ENCODE peak calls at places on chromosome 9, in four cellular contexts. One of them, this sample, is unnamed.

GRCh38 chr9:72807765-72808445 is 144.9 kb downstream of the ALDH1A1 start:
- DNase-seq in activated effector memory CD4-positive, alpha-beta T cell treated with Interleukin-2 at 50 U/mL for 16 hours: no peak
- DNase-seq in GDM1: no peak
- DNase-seq in stimulated activated CD4-positive, alpha-beta T cell treated with anti-CD3 and anti-CD28 coated beads, Interleukin-2, amount 100 ng/mL, for 4 hours: no peak
- DNase-seq in this sample: no peak

GRCh38 chr9:128787583-128788156 is 617 bp downstream of the TBC1D13 start:
- DNase-seq in activated effector memory CD4-positive, alpha-beta T cell treated with Interleukin-2 at 50 U/mL for 16 hours: no peak
- DNase-seq in stimulated activated CD4-positive, alpha-beta T cell treated with anti-CD3 and anti-CD28 coated beads, Interleukin-2, amount 100 ng/mL, for 4 hours: no peak
- DNase-seq in GDM1: no peak
- DNase-seq in this sample: no peak

GRCh38 chr9:37025381-37026084 is 8.5 kb downstream of the PAX5 start:
- DNase-seq in activated effector memory CD4-positive, alpha-beta T cell treated with Interleukin-2 at 50 U/mL for 16 hours: no peak
- DNase-seq in GDM1: no peak
- DNase-seq in stimulated activated CD4-positive, alpha-beta T cell treated with anti-CD3 and anti-CD28 coated beads, Interleukin-2, amount 100 ng/mL, for 4 hours: no peak
- DNase-seq in this sample: no peak

GRCh38 chr9:14780251-14780650 is 57.7 kb upstream of the CER1 start:
- DNase-seq in activated effector memory CD4-positive, alpha-beta T cell treated with Interleukin-2 at 50 U/mL for 16 hours: no peak
- DNase-seq in stimulated activated CD4-positive, alpha-beta T cell treated with anti-CD3 and anti-CD28 coated beads, Interleukin-2, amount 100 ng/mL, for 4 hours: no peak
- DNase-seq in GDM1: no peak
- DNase-seq in this sample: no peak

GRCh38 chr9:72982161-72982799 is 29.4 kb upstream of the ALDH1A1 start:
- DNase-seq in GDM1: no peak
- DNase-seq in activated effector memory CD4-positive, alpha-beta T cell treated with Interleukin-2 at 50 U/mL for 16 hours: no peak
- DNase-seq in stimulated activated CD4-positive, alpha-beta T cell treated with anti-CD3 and anti-CD28 coated beads, Interleukin-2, amount 100 ng/mL, for 4 hours: no peak
- DNase-seq in this sample: no peak

GRCh38 chr9:37555786-37556185 is 20.4 kb downstream of the FBXO10 start:
- DNase-seq in stimulated activated CD4-positive, alpha-beta T cell treated with anti-CD3 and anti-CD28 coated beads, Interleukin-2, amount 100 ng/mL, for 4 hours: no peak
- DNase-seq in activated effector memory CD4-positive, alpha-beta T cell treated with Interleukin-2 at 50 U/mL for 16 hours: no peak
- DNase-seq in GDM1: no peak
- DNase-seq in this sample: no peak

GRCh38 chr9:117411547-117411946 is 3.3 kb downstream of the ASTN2 start:
- DNase-seq in GDM1: no peak
- DNase-seq in stimulated activated CD4-positive, alpha-beta T cell treated with anti-CD3 and anti-CD28 coated beads, Interleukin-2, amount 100 ng/mL, for 4 hours: no peak
- DNase-seq in activated effector memory CD4-positive, alpha-beta T cell treated with Interleukin-2 at 50 U/mL for 16 hours: no peak
- DNase-seq in this sample: no peak

GRCh38 chr9:76255781-76256455 is 138.3 kb downstream of the RFK start:
- DNase-seq in stimulated activated CD4-positive, alpha-beta T cell treated with anti-CD3 and anti-CD28 coated beads, Interleukin-2, amount 100 ng/mL, for 4 hours: no peak
- DNase-seq in GDM1: no peak
- DNase-seq in activated effector memory CD4-positive, alpha-beta T cell treated with Interleukin-2 at 50 U/mL for 16 hours: no peak
- DNase-seq in this sample: no peak

GRCh38 chr9:2337602-2338001 is 284.0 kb upstream of the VLDLR start:
- DNase-seq in stimulated activated CD4-positive, alpha-beta T cell treated with anti-CD3 and anti-CD28 coated beads, Interleukin-2, amount 100 ng/mL, for 4 hours: no peak
- DNase-seq in GDM1: no peak
- DNase-seq in activated effector memory CD4-positive, alpha-beta T cell treated with Interleukin-2 at 50 U/mL for 16 hours: no peak
- DNase-seq in this sample: no peak

GRCh38 chr9:112002847-112003457 is 106.3 kb downstream of the UGCG start:
- DNase-seq in activated effector memory CD4-positive, alpha-beta T cell treated with Interleukin-2 at 50 U/mL for 16 hours: no peak
- DNase-seq in stimulated activated CD4-positive, alpha-beta T cell treated with anti-CD3 and anti-CD28 coated beads, Interleukin-2, amount 100 ng/mL, for 4 hours: no peak
- DNase-seq in GDM1: no peak
- DNase-seq in this sample: no peak

GRCh38 chr9:134227451-134228411 is 63.4 kb upstream of the RNU6ATAC start:
- DNase-seq in stimulated activated CD4-positive, alpha-beta T cell treated with anti-CD3 and anti-CD28 coated beads, Interleukin-2, amount 100 ng/mL, for 4 hours: no peak
- DNase-seq in activated effector memory CD4-positive, alpha-beta T cell treated with Interleukin-2 at 50 U/mL for 16 hours: no peak
- DNase-seq in GDM1: no peak
- DNase-seq in this sample: no peak

GRCh38 chr9:35771079-35771441 is 17.0 kb upstream of the MSMP start:
- DNase-seq in activated effector memory CD4-positive, alpha-beta T cell treated with Interleukin-2 at 50 U/mL for 16 hours: no peak
- DNase-seq in stimulated activated CD4-positive, alpha-beta T cell treated with anti-CD3 and anti-CD28 coated beads, Interleukin-2, amount 100 ng/mL, for 4 hours: no peak
- DNase-seq in GDM1: no peak
- DNase-seq in this sample: no peak

GRCh38 chr9:115395511-115396021 is 277.6 kb upstream of the TNC start:
- DNase-seq in GDM1: no peak
- DNase-seq in activated effector memory CD4-positive, alpha-beta T cell treated with Interleukin-2 at 50 U/mL for 16 hours: no peak
- DNase-seq in stimulated activated CD4-positive, alpha-beta T cell treated with anti-CD3 and anti-CD28 coated beads, Interleukin-2, amount 100 ng/mL, for 4 hours: no peak
- DNase-seq in this sample: no peak

GRCh38 chr9:110316255-110316921 is 21.3 kb downstream of the TXNDC8 start:
- DNase-seq in GDM1: no peak
- DNase-seq in stimulated activated CD4-positive, alpha-beta T cell treated with anti-CD3 and anti-CD28 coated beads, Interleukin-2, amount 100 ng/mL, for 4 hours: no peak
- DNase-seq in activated effector memory CD4-positive, alpha-beta T cell treated with Interleukin-2 at 50 U/mL for 16 hours: no peak
- DNase-seq in this sample: no peak

GRCh38 chr9:77616191-77616590 is 31.9 kb downstream of the GNA14 start:
- DNase-seq in activated effector memory CD4-positive, alpha-beta T cell treated with Interleukin-2 at 50 U/mL for 16 hours: no peak
- DNase-seq in stimulated activated CD4-positive, alpha-beta T cell treated with anti-CD3 and anti-CD28 coated beads, Interleukin-2, amount 100 ng/mL, for 4 hours: no peak
- DNase-seq in GDM1: no peak
- DNase-seq in this sample: no peak

GRCh38 chr9:22079873-22080341 is 70.8 kb upstream of the CDKN2B start:
- DNase-seq in GDM1: no peak
- DNase-seq in stimulated activated CD4-positive, alpha-beta T cell treated with anti-CD3 and anti-CD28 coated beads, Interleukin-2, amount 100 ng/mL, for 4 hours: peak
- DNase-seq in activated effector memory CD4-positive, alpha-beta T cell treated with Interleukin-2 at 50 U/mL for 16 hours: peak
- DNase-seq in this sample: no peak

GRCh38 chr9:83477571-83477970 is 60.6 kb downstream of the FRMD3 start:
- DNase-seq in stimulated activated CD4-positive, alpha-beta T cell treated with anti-CD3 and anti-CD28 coated beads, Interleukin-2, amount 100 ng/mL, for 4 hours: no peak
- DNase-seq in activated effector memory CD4-positive, alpha-beta T cell treated with Interleukin-2 at 50 U/mL for 16 hours: no peak
- DNase-seq in GDM1: no peak
- DNase-seq in this sample: no peak

GRCh38 chr9:126456396-126456795 is 129.8 kb downstream of the MVB12B start:
- DNase-seq in activated effector memory CD4-positive, alpha-beta T cell treated with Interleukin-2 at 50 U/mL for 16 hours: no peak
- DNase-seq in stimulated activated CD4-positive, alpha-beta T cell treated with anti-CD3 and anti-CD28 coated beads, Interleukin-2, amount 100 ng/mL, for 4 hours: no peak
- DNase-seq in GDM1: no peak
- DNase-seq in this sample: no peak

GRCh38 chr9:98552306-98552705 is 156.4 kb downstream of the GABBR2 start:
- DNase-seq in GDM1: no peak
- DNase-seq in activated effector memory CD4-positive, alpha-beta T cell treated with Interleukin-2 at 50 U/mL for 16 hours: no peak
- DNase-seq in stimulated activated CD4-positive, alpha-beta T cell treated with anti-CD3 and anti-CD28 coated beads, Interleukin-2, amount 100 ng/mL, for 4 hours: no peak
- DNase-seq in this sample: no peak

GRCh38 chr9:38437193-38437823 is 13.1 kb upstream of the IGFBPL1 start:
- DNase-seq in GDM1: peak
- DNase-seq in activated effector memory CD4-positive, alpha-beta T cell treated with Interleukin-2 at 50 U/mL for 16 hours: no peak
- DNase-seq in stimulated activated CD4-positive, alpha-beta T cell treated with anti-CD3 and anti-CD28 coated beads, Interleukin-2, amount 100 ng/mL, for 4 hours: no peak
- DNase-seq in this sample: no peak

GRCh38 chr9:88814521-88815101 is 176.7 kb upstream of the S1PR3 start:
- DNase-seq in GDM1: no peak
- DNase-seq in stimulated activated CD4-positive, alpha-beta T cell treated with anti-CD3 and anti-CD28 coated beads, Interleukin-2, amount 100 ng/mL, for 4 hours: no peak
- DNase-seq in activated effector memory CD4-positive, alpha-beta T cell treated with Interleukin-2 at 50 U/mL for 16 hours: no peak
- DNase-seq in this sample: no peak

GRCh38 chr9:105405514-105406131 is 42.2 kb upstream of the FSD1L start:
- DNase-seq in stimulated activated CD4-positive, alpha-beta T cell treated with anti-CD3 and anti-CD28 coated beads, Interleukin-2, amount 100 ng/mL, for 4 hours: peak
- DNase-seq in activated effector memory CD4-positive, alpha-beta T cell treated with Interleukin-2 at 50 U/mL for 16 hours: peak
- DNase-seq in GDM1: peak
- DNase-seq in this sample: peak

GRCh38 chr9:129703121-129703520 is 37.7 kb downstream of the PRRX2 start:
- DNase-seq in GDM1: no peak
- DNase-seq in activated effector memory CD4-positive, alpha-beta T cell treated with Interleukin-2 at 50 U/mL for 16 hours: no peak
- DNase-seq in stimulated activated CD4-positive, alpha-beta T cell treated with anti-CD3 and anti-CD28 coated beads, Interleukin-2, amount 100 ng/mL, for 4 hours: no peak
- DNase-seq in this sample: no peak

GRCh38 chr9:89491688-89492087 is 6.2 kb downstream of the SEMA4D start:
- DNase-seq in stimulated activated CD4-positive, alpha-beta T cell treated with anti-CD3 and anti-CD28 coated beads, Interleukin-2, amount 100 ng/mL, for 4 hours: no peak
- DNase-seq in GDM1: no peak
- DNase-seq in activated effector memory CD4-positive, alpha-beta T cell treated with Interleukin-2 at 50 U/mL for 16 hours: no peak
- DNase-seq in this sample: no peak